ENCODE peak calls at places on chromosome 18, in seven cellular contexts. U is CD8-positive, alpha-beta T cell; K is NAMALWA; F is NCI-H1436; S is NCI-H510A; D is sigmoid colon; T is NCI-H1092. H is an unnamed sample.
A peak's percentile ranks its signal among the peaks of the same experiment; 100 is the strongest.

GRCh38 chr18:12092398-12093229 is 1.0 kb upstream of the ANKRD62 start:
- DNase-seq in K (peak; percentile 9), D (no peak), F (no peak), U (no peak), T (peak; percentile 62), S (peak; percentile 60), H (peak; percentile 55)

GRCh38 chr18:58272209-58272608 is 228.2 kb downstream of the NEDD4L start:
- DNase-seq in T (no peak), S (no peak), U (no peak), D (no peak), K (no peak), F (no peak), H (no peak)

GRCh38 chr18:58060254-58060653 is 16.2 kb downstream of the NEDD4L start:
- DNase-seq in T (no peak), U (no peak), S (no peak), D (no peak), F (no peak), K (no peak), H (no peak)

GRCh38 chr18:55838841-55839240 is 250.8 kb upstream of the TCF4 start:
- DNase-seq in T (no peak), D (no peak), S (no peak), U (no peak), K (no peak), F (no peak), H (no peak)

GRCh38 chr18:59822612-59823275 is 77.1 kb upstream of the PMAIP1 start:
- DNase-seq in D (no peak), U (no peak), F (no peak), T (no peak), S (no peak), K (no peak), H (no peak)

GRCh38 chr18:44909191-44909719 is 228.6 kb downstream of the SETBP1 start:
- DNase-seq in U (no peak), S (no peak), T (no peak), F (no peak), D (no peak), K (no peak), H (no peak)

GRCh38 chr18:59954746-59955145 is 55.0 kb downstream of the PMAIP1 start:
- DNase-seq in S (no peak), K (peak; percentile 20), F (no peak), D (no peak), U (no peak), T (no peak), H (no peak)

GRCh38 chr18:46070683-46071614 is 1.1 kb downstream of the PSTPIP2 start:
- DNase-seq in K (no peak), D (peak; percentile 66), T (no peak), S (no peak), F (no peak), U (peak; percentile 6), H (no peak)

GRCh38 chr18:36580266-36580665 is 248.5 kb downstream of the TPGS2 start:
- DNase-seq in F (no peak), T (no peak), U (no peak), S (no peak), D (peak; percentile 76), K (no peak), H (no peak)

GRCh38 chr18:41655074-41655473 is 300.0 kb upstream of the PIK3C3 start:
- DNase-seq in F (no peak), T (no peak), S (no peak), K (no peak), D (no peak), U (no peak), H (no peak)

GRCh38 chr18:47594621-47595086 is 335.8 kb downstream of the SMAD2 start:
- DNase-seq in K (no peak), S (no peak), F (peak; percentile 98), T (peak; percentile 72), U (no peak), D (no peak), H (peak; percentile 97)

GRCh38 chr18:63199743-63200241 is 119.8 kb downstream of the BCL2 start:
- DNase-seq in T (no peak), U (no peak), D (no peak), K (no peak), S (no peak), F (no peak), H (no peak)

GRCh38 chr18:54127759-54128378 is 96.6 kb downstream of the MBD2 start:
- DNase-seq in T (peak; percentile 29), K (peak; percentile 80), D (no peak), F (peak; percentile 10), U (no peak), S (peak; percentile 5), H (no peak)

GRCh38 chr18:46335551-46336059 is 231.4 kb downstream of the HAUS1 start:
- DNase-seq in T (peak; percentile 39), D (peak; percentile 58), K (no peak), F (no peak), S (no peak), U (no peak), H (no peak)

GRCh38 chr18:33833847-33834246 is 255.8 kb downstream of the ASXL3 start:
- DNase-seq in S (no peak), D (no peak), U (no peak), T (no peak), K (peak; percentile 52), F (no peak), H (no peak)

GRCh38 chr18:63365909-63366269 is 1.1 kb downstream of the KDSR start:
- DNase-seq in U (peak; percentile 4), K (no peak), S (no peak), F (no peak), D (no peak), T (no peak), H (no peak)

GRCh38 chr18:46324556-46324955 is 220.4 kb downstream of the HAUS1 start:
- DNase-seq in T (no peak), F (no peak), D (no peak), U (no peak), K (peak; percentile 16), S (no peak), H (no peak)

GRCh38 chr18:8357320-8357719 is 251.9 kb upstream of the RAB12 start:
- DNase-seq in U (no peak), F (no peak), T (no peak), K (no peak), S (no peak), D (no peak), H (no peak)

GRCh38 chr18:22467760-22468553 is 50.2 kb upstream of the CTAGE1 start:
- DNase-seq in D (no peak), T (no peak), U (no peak), F (no peak), K (no peak), S (no peak), H (no peak)

GRCh38 chr18:36602620-36603019 is 226.2 kb downstream of the TPGS2 start:
- DNase-seq in T (no peak), S (no peak), D (no peak), F (no peak), U (no peak), K (no peak), H (no peak)

GRCh38 chr18:24003903-24004640 is 10.5 kb upstream of the TTC39C start:
- DNase-seq in U (no peak), K (no peak), F (no peak), D (no peak), S (no peak), T (no peak), H (no peak)

GRCh38 chr18:54415086-54415485 is 57.4 kb downstream of the C18orf54 start:
- DNase-seq in F (no peak), D (no peak), T (no peak), U (no peak), S (no peak), K (no peak), H (no peak)

GRCh38 chr18:58998421-58999203 is 133.9 kb downstream of the ZNF532 start:
- DNase-seq in K (no peak), U (no peak), F (no peak), T (no peak), S (no peak), D (no peak), H (no peak)

GRCh38 chr18:13145636-13146190 is 72.8 kb upstream of the LDLRAD4 start:
- DNase-seq in F (no peak), K (no peak), D (no peak), U (no peak), T (no peak), S (no peak), H (no peak)

GRCh38 chr18:136433-136832 is 21.9 kb upstream of the USP14 start:
- DNase-seq in D (no peak), F (no peak), T (no peak), S (no peak), K (peak; percentile 99), U (no peak), H (no peak)

GRCh38 chr18:76343938-76344569 is 151.0 kb downstream of the ZNF516 start:
- DNase-seq in D (no peak), S (no peak), U (no peak), F (no peak), K (no peak), T (no peak), H (no peak)

GRCh38 chr18:78733762-78734613 is 245.6 kb upstream of the SALL3 start:
- DNase-seq in T (no peak), U (no peak), S (no peak), F (no peak), K (no peak), D (no peak), H (no peak)

GRCh38 chr18:46071894-46072867 is at the start of gene PSTPIP2:
- DNase-seq in T (no peak), S (no peak), K (no peak), D (peak; percentile 84), U (peak; percentile 63), F (no peak), H (no peak)

GRCh38 chr18:58321986-58322385 is 278.0 kb downstream of the NEDD4L start:
- DNase-seq in D (peak; percentile 82), S (peak; percentile 51), U (peak; percentile 12), F (peak; percentile 37), T (peak; percentile 54), K (peak; percentile 82), H (peak; percentile 21)

GRCh38 chr18:22088029-22088428 is 81.4 kb upstream of the GATA6 start:
- DNase-seq in S (no peak), T (no peak), U (no peak), K (no peak), F (no peak), D (no peak), H (no peak)

GRCh38 chr18:47876813-47877212 is 53.6 kb downstream of the SMAD2 start:
- DNase-seq in D (no peak), T (no peak), F (no peak), S (no peak), K (peak; percentile 15), U (no peak), H (no peak)

GRCh38 chr18:12433829-12434540 is 26.3 kb downstream of the PRELID3A start:
- DNase-seq in S (no peak), K (no peak), T (no peak), F (no peak), U (no peak), D (no peak), H (no peak)

GRCh38 chr18:48992133-48992532 is 41.4 kb upstream of the SMAD7 start:
- DNase-seq in K (no peak), D (no peak), F (no peak), T (no peak), U (no peak), S (no peak), H (no peak)

GRCh38 chr18:7261199-7261598 is 30.3 kb downstream of the LRRC30 start:
- DNase-seq in U (no peak), S (no peak), T (no peak), D (no peak), K (no peak), F (no peak), H (no peak)

GRCh38 chr18:55510809-55511208 is 77.2 kb downstream of the TCF4 start:
- DNase-seq in U (no peak), D (no peak), T (no peak), K (peak; percentile 86), F (no peak), S (no peak), H (no peak)

GRCh38 chr18:23977709-23978483 is 36.7 kb upstream of the TTC39C start:
- DNase-seq in T (no peak), S (no peak), D (no peak), F (no peak), U (no peak), K (no peak), H (no peak)

GRCh38 chr18:10239138-10239537 is 215.3 kb upstream of the APCDD1 start:
- DNase-seq in S (no peak), K (no peak), T (no peak), U (no peak), F (no peak), D (peak; percentile 85), H (no peak)

GRCh38 chr18:57942090-57942489 is 101.9 kb upstream of the NEDD4L start:
- DNase-seq in U (no peak), D (no peak), T (no peak), S (no peak), K (no peak), F (no peak), H (no peak)

H was measured in NCI-H1930.